ENCODE peak calls at places on chromosomes 7 and 10, in seven cellular contexts. H, E, Y, D, V, R and O are unnamed samples.

GRCh38 chr7:121313793-121314676 is 14.8 kb upstream of the WNT16 start:
- DNase-seq in H (peak), E (no peak), Y (no peak), D (no peak), V (peak), R (no peak), O (peak)

GRCh38 chr10:1154531-1154930 is 98.3 kb downstream of the WDR37 start:
- DNase-seq in H (no peak), E (no peak), Y (no peak), D (no peak), V (no peak), R (no peak), O (no peak)

GRCh38 chr7:88835147-88835728 is 39.7 kb upstream of the TEX47 start:
- DNase-seq in H (peak), E (peak), Y (peak), D (peak), V (peak), R (no peak), O (peak)

GRCh38 chr10:125038637-125039036 is 96.7 kb downstream of the ZRANB1 start:
- DNase-seq in H (no peak), E (no peak), Y (peak), D (no peak), V (no peak), R (no peak), O (peak)

GRCh38 chr10:22335204-22335956 is 9.9 kb upstream of the SPAG6 start:
- DNase-seq in H (peak), E (no peak), Y (peak), D (peak), V (no peak), R (no peak), O (no peak)

GRCh38 chr10:93236378-93237040 is 162.8 kb downstream of the CYP26A1 start:
- DNase-seq in H (no peak), E (no peak), Y (no peak), D (no peak), V (no peak), R (no peak), O (no peak)

GRCh38 chr7:17371656-17372524 is 73.4 kb downstream of the AHR start:
- DNase-seq in H (peak), E (peak), Y (peak), D (no peak), V (no peak), R (no peak), O (peak)

GRCh38 chr10:21517983-21518628 is 7.4 kb downstream of the SKIDA1 start:
- DNase-seq in H (peak), E (no peak), Y (peak), D (no peak), V (peak), R (no peak), O (peak)

GRCh38 chr7:134789967-134790685 is 10.7 kb downstream of the CALD1 start:
- DNase-seq in H (peak), E (no peak), Y (no peak), D (no peak), V (peak), R (no peak), O (no peak)

GRCh38 chr10:112227331-112227961 is 43.9 kb upstream of the GPAM start:
- DNase-seq in H (peak), E (peak), Y (peak), D (no peak), V (no peak), R (no peak), O (peak)

GRCh38 chr7:36906448-36906847 is 182.2 kb upstream of the AOAH start:
- DNase-seq in H (no peak), E (no peak), Y (no peak), D (no peak), V (no peak), R (no peak), O (no peak)

GRCh38 chr7:41940760-41941343 is 238.0 kb upstream of the INHBA start:
- DNase-seq in H (peak), E (peak), Y (peak), D (peak), V (peak), R (peak), O (peak)

GRCh38 chr7:232571-233455 is 40.4 kb downstream of the FAM20C start:
- DNase-seq in H (peak), E (no peak), Y (peak), D (no peak), V (no peak), R (no peak), O (no peak)

GRCh38 chr7:51075681-51076580 is 240.7 kb downstream of the COBL start:
- DNase-seq in H (no peak), E (no peak), Y (no peak), D (no peak), V (no peak), R (no peak), O (no peak)

GRCh38 chr7:4745971-4746919 is 29.2 kb upstream of the AP5Z1 start:
- DNase-seq in H (peak), E (peak), Y (peak), D (no peak), V (no peak), R (no peak), O (peak)

GRCh38 chr7:84914598-84914997 is 272.3 kb downstream of the SEMA3D start:
- DNase-seq in H (no peak), E (peak), Y (peak), D (no peak), V (peak), R (no peak), O (no peak)

GRCh38 chr7:32034052-32034451 is 36.2 kb downstream of the PDE1C start:
- DNase-seq in H (no peak), E (no peak), Y (no peak), D (no peak), V (peak), R (no peak), O (peak)

GRCh38 chr7:19708397-19709248 is at the start of gene POLR1F:
- DNase-seq in H (peak), E (peak), Y (peak), D (peak), V (peak), R (peak), O (peak)

GRCh38 chr10:78552261-78552811 is 516.4 kb upstream of the ZMIZ1 start:
- DNase-seq in H (peak), E (no peak), Y (no peak), D (no peak), V (no peak), R (peak), O (no peak)

GRCh38 chr7:108170251-108170650 is 40.1 kb upstream of the LAMB4 start:
- DNase-seq in H (no peak), E (no peak), Y (no peak), D (no peak), V (no peak), R (no peak), O (no peak)

GRCh38 chr10:118952493-118953295 is 76.8 kb upstream of the NANOS1 start:
- DNase-seq in H (no peak), E (no peak), Y (no peak), D (peak), V (no peak), R (no peak), O (no peak)

GRCh38 chr7:71348751-71349415 is 216.9 kb downstream of the GALNT17 start:
- DNase-seq in H (no peak), E (no peak), Y (no peak), D (no peak), V (peak), R (no peak), O (peak)

GRCh38 chr7:80098795-80099194 is 35.8 kb upstream of the GNAI1 start:
- DNase-seq in H (no peak), E (no peak), Y (peak), D (no peak), V (no peak), R (no peak), O (no peak)

GRCh38 chr7:36809064-36809463 is 84.8 kb upstream of the AOAH start:
- DNase-seq in H (no peak), E (no peak), Y (no peak), D (no peak), V (no peak), R (no peak), O (no peak)

GRCh38 chr10:62264702-62265436 is 3.8 kb downstream of the RTKN2 start:
- DNase-seq in H (peak), E (peak), Y (peak), D (peak), V (no peak), R (peak), O (peak)

GRCh38 chr7:99407849-99408346 is 499 bp downstream of the PDAP1 start:
- DNase-seq in H (peak), E (peak), Y (peak), D (no peak), V (peak), R (peak), O (peak)